ENCODE peak calls at places on chromosomes 12 and 14, in five cellular contexts. O is NCI-H1694 treated with DMSO at 0.1 percent for 48 hours; M is stomach; V is suprapubic skin; E is stimulated activated CD4-positive, alpha-beta T cell treated with anti-CD3 and anti-CD28 coated beads, Interleukin-1b, Interleukin-23, amount 100 ng/mL, for 48 hours. Q is an unnamed sample.

GRCh38 chr12:93571854-93572711 is at the start of gene SOCS2:
- DNase-seq in O (no peak), M (peak), V (peak), E (peak), Q (peak)

GRCh38 chr12:16389594-16389993 is 42.1 kb downstream of the MGST1 start:
- DNase-seq in O (no peak), M (no peak), V (no peak), E (no peak), Q (no peak)

GRCh38 chr14:88868558-88869159 is 44.2 kb downstream of the TTC8 start:
- DNase-seq in O (peak), M (no peak), V (no peak), E (no peak), Q (no peak)

GRCh38 chr12:109440851-109441490 is 36.1 kb downstream of the KCTD10 start:
- DNase-seq in O (no peak), M (no peak), V (no peak), E (no peak), Q (no peak)

GRCh38 chr14:88611878-88612277 is 49.0 kb downstream of the ZC3H14 start:
- DNase-seq in O (no peak), M (no peak), V (no peak), E (no peak), Q (no peak)

GRCh38 chr14:52314521-52315354 is 626 bp downstream of the PTGER2 start:
- DNase-seq in O (no peak), M (peak), V (peak), E (peak), Q (peak)

GRCh38 chr12:124567035-124567672 is at the start of gene NCOR2:
- DNase-seq in O (no peak), M (no peak), V (no peak), E (peak), Q (peak)

GRCh38 chr12:69548687-69549086 is 36.6 kb upstream of the CCT2 start:
- DNase-seq in O (no peak), M (no peak), V (no peak), E (no peak), Q (no peak)

GRCh38 chr12:1474567-1475153 is 119.7 kb downstream of the FBXL14 start:
- DNase-seq in O (no peak), M (no peak), V (no peak), E (no peak), Q (no peak)

GRCh38 chr12:91993287-91994028 is 152.2 kb downstream of the BTG1 start:
- DNase-seq in O (no peak), M (no peak), V (no peak), E (no peak), Q (no peak)

GRCh38 chr14:68199465-68200145 is 380.0 kb downstream of the RAD51B start:
- DNase-seq in O (no peak), M (peak), V (no peak), E (no peak), Q (no peak)

GRCh38 chr12:8817856-8818255 is 4.6 kb upstream of the A2ML1 start:
- DNase-seq in O (no peak), M (no peak), V (no peak), E (no peak), Q (no peak)

GRCh38 chr12:68977909-68978610 is 45.1 kb upstream of the CPM start:
- DNase-seq in O (no peak), M (no peak), V (no peak), E (no peak), Q (no peak)

GRCh38 chr12:51678086-51678724 is 87.2 kb downstream of the SCN8A start:
- DNase-seq in O (peak), M (peak), V (no peak), E (no peak), Q (no peak)

GRCh38 chr12:105946541-105946940 is 192.2 kb downstream of the NUAK1 start:
- DNase-seq in O (no peak), M (no peak), V (no peak), E (no peak), Q (no peak)

GRCh38 chr14:104419865-104420458 is 159.6 kb upstream of the C14orf180 start:
- DNase-seq in O (peak), M (no peak), V (no peak), E (no peak), Q (no peak)

GRCh38 chr12:111427417-111428074 is 21.8 kb downstream of the SH2B3 start:
- DNase-seq in O (no peak), M (no peak), V (no peak), E (no peak), Q (no peak)

GRCh38 chr12:124217508-124217981 is 77.3 kb upstream of the RFLNA start:
- DNase-seq in O (no peak), M (no peak), V (no peak), E (no peak), Q (no peak)

GRCh38 chr12:81465881-81466280 is 293.3 kb downstream of the PPFIA2 start:
- DNase-seq in O (peak), M (no peak), V (no peak), E (no peak), Q (no peak)

GRCh38 chr14:91255026-91255695 is 10.7 kb upstream of the GPR68 start:
- DNase-seq in O (peak), M (no peak), V (no peak), E (no peak), Q (no peak)

GRCh38 chr12:105892362-105892910 is 246.3 kb downstream of the NUAK1 start:
- DNase-seq in O (no peak), M (no peak), V (no peak), E (no peak), Q (no peak)

GRCh38 chr14:59897757-59898383 is 22.1 kb upstream of the LRRC9 start:
- DNase-seq in O (peak), M (peak), V (no peak), E (no peak), Q (no peak)

GRCh38 chr14:99323603-99324185 is 51.7 kb upstream of the BCL11B start:
- DNase-seq in O (no peak), M (no peak), V (no peak), E (no peak), Q (no peak)

GRCh38 chr12:25767613-25768012 is 190.9 kb upstream of the RASSF8 start:
- DNase-seq in O (no peak), M (no peak), V (no peak), E (no peak), Q (no peak)

GRCh38 chr14:64733321-64733720 is 29.1 kb downstream of the PLEKHG3 start:
- DNase-seq in O (no peak), M (no peak), V (no peak), E (no peak), Q (no peak)

GRCh38 chr14:73105727-73106126 is 30.6 kb upstream of the PSEN1 start:
- DNase-seq in O (no peak), M (no peak), V (no peak), E (no peak), Q (no peak)

GRCh38 chr12:113440947-113441782 is 19.0 kb downstream of the SDSL start:
- DNase-seq in O (no peak), M (no peak), V (no peak), E (no peak), Q (no peak)

Q was measured in immature natural killer cell.